ENCODE peak calls at places on chromosomes 13 and 19, in ten cellular contexts. One of them, this sample, is unnamed.
A peak's percentile ranks its signal among the peaks of the same experiment; 100 is the strongest.

GRCh38 chr19:7083076-7083956 is 13.8 kb downstream of the ZNF557 start:
- DNase-seq in CD8-positive, alpha-beta T cell: no peak
- DNase-seq in astrocyte: peak; percentile 37
- DNase-seq in sigmoid colon: no peak
- DNase-seq in neuronal stem cell: no peak
- DNase-seq in CD4-positive, alpha-beta memory T cell: no peak
- DNase-seq in small intestine: no peak
- DNase-seq in RWPE1: no peak
- DNase-seq in A673: no peak
- DNase-seq in naive thymus-derived CD4-positive, alpha-beta T cell: peak; percentile 20
- DNase-seq in this sample: no peak

GRCh38 chr19:48866692-48867091 is 1.7 kb downstream of the PLEKHA4 start:
- DNase-seq in CD8-positive, alpha-beta T cell: no peak
- DNase-seq in astrocyte: no peak
- DNase-seq in sigmoid colon: no peak
- DNase-seq in neuronal stem cell: no peak
- DNase-seq in CD4-positive, alpha-beta memory T cell: no peak
- DNase-seq in small intestine: no peak
- DNase-seq in RWPE1: no peak
- DNase-seq in A673: no peak
- DNase-seq in naive thymus-derived CD4-positive, alpha-beta T cell: no peak
- DNase-seq in this sample: no peak

GRCh38 chr13:82627183-82627582 is 1255.1 kb downstream of the SLITRK1 start:
- DNase-seq in CD8-positive, alpha-beta T cell: no peak
- DNase-seq in astrocyte: peak; percentile 67
- DNase-seq in sigmoid colon: no peak
- DNase-seq in neuronal stem cell: no peak
- DNase-seq in CD4-positive, alpha-beta memory T cell: no peak
- DNase-seq in small intestine: no peak
- DNase-seq in RWPE1: peak; percentile 1
- DNase-seq in A673: no peak
- DNase-seq in naive thymus-derived CD4-positive, alpha-beta T cell: no peak
- DNase-seq in this sample: peak; percentile 64

GRCh38 chr13:26300140-26300539 is 46.2 kb downstream of the CDK8 start:
- DNase-seq in CD8-positive, alpha-beta T cell: no peak
- DNase-seq in astrocyte: peak; percentile 86
- DNase-seq in sigmoid colon: no peak
- DNase-seq in neuronal stem cell: no peak
- DNase-seq in CD4-positive, alpha-beta memory T cell: no peak
- DNase-seq in small intestine: no peak
- DNase-seq in RWPE1: peak; percentile 12
- DNase-seq in A673: peak; percentile 13
- DNase-seq in naive thymus-derived CD4-positive, alpha-beta T cell: no peak
- DNase-seq in this sample: no peak

GRCh38 chr19:42269518-42270345 is 680 bp downstream of the CIC start:
- DNase-seq in CD8-positive, alpha-beta T cell: peak; percentile 19
- DNase-seq in astrocyte: no peak
- DNase-seq in sigmoid colon: peak; percentile 77
- DNase-seq in neuronal stem cell: no peak
- DNase-seq in CD4-positive, alpha-beta memory T cell: no peak
- DNase-seq in small intestine: no peak
- DNase-seq in RWPE1: no peak
- DNase-seq in A673: no peak
- DNase-seq in naive thymus-derived CD4-positive, alpha-beta T cell: no peak
- DNase-seq in this sample: no peak

GRCh38 chr19:50567052-50567841 is 988 bp downstream of the LRRC4B start:
- DNase-seq in CD8-positive, alpha-beta T cell: no peak
- DNase-seq in astrocyte: no peak
- DNase-seq in sigmoid colon: no peak
- DNase-seq in neuronal stem cell: peak; percentile 57
- DNase-seq in CD4-positive, alpha-beta memory T cell: no peak
- DNase-seq in small intestine: no peak
- DNase-seq in RWPE1: no peak
- DNase-seq in A673: peak; percentile 76
- DNase-seq in naive thymus-derived CD4-positive, alpha-beta T cell: no peak
- DNase-seq in this sample: no peak

GRCh38 chr19:45515081-45515624 is 7.9 kb downstream of the VASP start:
- DNase-seq in CD8-positive, alpha-beta T cell: no peak
- DNase-seq in astrocyte: no peak
- DNase-seq in sigmoid colon: no peak
- DNase-seq in neuronal stem cell: no peak
- DNase-seq in CD4-positive, alpha-beta memory T cell: no peak
- DNase-seq in small intestine: peak; percentile 59
- DNase-seq in RWPE1: no peak
- DNase-seq in A673: no peak
- DNase-seq in naive thymus-derived CD4-positive, alpha-beta T cell: no peak
- DNase-seq in this sample: no peak

GRCh38 chr13:18954254-18954653 is 227.4 kb downstream of the TUBA3C start:
- DNase-seq in CD8-positive, alpha-beta T cell: no peak
- DNase-seq in astrocyte: no peak
- DNase-seq in sigmoid colon: no peak
- DNase-seq in neuronal stem cell: no peak
- DNase-seq in CD4-positive, alpha-beta memory T cell: no peak
- DNase-seq in small intestine: no peak
- DNase-seq in RWPE1: no peak
- DNase-seq in A673: no peak
- DNase-seq in naive thymus-derived CD4-positive, alpha-beta T cell: no peak
- DNase-seq in this sample: no peak

GRCh38 chr19:37977992-37978391 is 71.0 kb downstream of the SIPA1L3 start:
- DNase-seq in CD8-positive, alpha-beta T cell: no peak
- DNase-seq in astrocyte: peak; percentile 98
- DNase-seq in sigmoid colon: no peak
- DNase-seq in neuronal stem cell: no peak
- DNase-seq in CD4-positive, alpha-beta memory T cell: no peak
- DNase-seq in small intestine: no peak
- DNase-seq in RWPE1: no peak
- DNase-seq in A673: no peak
- DNase-seq in naive thymus-derived CD4-positive, alpha-beta T cell: no peak
- DNase-seq in this sample: peak; percentile 33

GRCh38 chr19:29088761-29089160 is 124.2 kb downstream of the UQCRFS1 start:
- DNase-seq in CD8-positive, alpha-beta T cell: no peak
- DNase-seq in astrocyte: no peak
- DNase-seq in sigmoid colon: no peak
- DNase-seq in neuronal stem cell: no peak
- DNase-seq in CD4-positive, alpha-beta memory T cell: no peak
- DNase-seq in small intestine: no peak
- DNase-seq in RWPE1: no peak
- DNase-seq in A673: no peak
- DNase-seq in naive thymus-derived CD4-positive, alpha-beta T cell: no peak
- DNase-seq in this sample: no peak

GRCh38 chr19:2546128-2547032 is 70.5 kb downstream of the GADD45B start:
- DNase-seq in CD8-positive, alpha-beta T cell: no peak
- DNase-seq in astrocyte: peak; percentile 43
- DNase-seq in sigmoid colon: peak; percentile 91
- DNase-seq in neuronal stem cell: peak; percentile 67
- DNase-seq in CD4-positive, alpha-beta memory T cell: no peak
- DNase-seq in small intestine: peak; percentile 40
- DNase-seq in RWPE1: no peak
- DNase-seq in A673: no peak
- DNase-seq in naive thymus-derived CD4-positive, alpha-beta T cell: no peak
- DNase-seq in this sample: no peak

GRCh38 chr19:3366104-3366760 is at the start of gene NFIC:
- DNase-seq in CD8-positive, alpha-beta T cell: no peak
- DNase-seq in astrocyte: peak; percentile 74
- DNase-seq in sigmoid colon: peak; percentile 94
- DNase-seq in neuronal stem cell: no peak
- DNase-seq in CD4-positive, alpha-beta memory T cell: no peak
- DNase-seq in small intestine: peak; percentile 40
- DNase-seq in RWPE1: peak; percentile 88
- DNase-seq in A673: peak; percentile 89
- DNase-seq in naive thymus-derived CD4-positive, alpha-beta T cell: no peak
- DNase-seq in this sample: no peak

GRCh38 chr13:30864352-30865130 is 41.5 kb upstream of the MEDAG start:
- DNase-seq in CD8-positive, alpha-beta T cell: no peak
- DNase-seq in astrocyte: peak; percentile 99
- DNase-seq in sigmoid colon: no peak
- DNase-seq in neuronal stem cell: no peak
- DNase-seq in CD4-positive, alpha-beta memory T cell: no peak
- DNase-seq in small intestine: no peak
- DNase-seq in RWPE1: no peak
- DNase-seq in A673: no peak
- DNase-seq in naive thymus-derived CD4-positive, alpha-beta T cell: no peak
- DNase-seq in this sample: no peak

GRCh38 chr13:107461751-107462150 is 753.6 kb downstream of the LIG4 start:
- DNase-seq in CD8-positive, alpha-beta T cell: no peak
- DNase-seq in astrocyte: peak; percentile 59
- DNase-seq in sigmoid colon: no peak
- DNase-seq in neuronal stem cell: no peak
- DNase-seq in CD4-positive, alpha-beta memory T cell: no peak
- DNase-seq in small intestine: no peak
- DNase-seq in RWPE1: no peak
- DNase-seq in A673: no peak
- DNase-seq in naive thymus-derived CD4-positive, alpha-beta T cell: no peak
- DNase-seq in this sample: no peak

GRCh38 chr19:12617646-12618045 is 6.9 kb downstream of the ZNF791 start:
- DNase-seq in CD8-positive, alpha-beta T cell: no peak
- DNase-seq in astrocyte: no peak
- DNase-seq in sigmoid colon: no peak
- DNase-seq in neuronal stem cell: no peak
- DNase-seq in CD4-positive, alpha-beta memory T cell: no peak
- DNase-seq in small intestine: no peak
- DNase-seq in RWPE1: no peak
- DNase-seq in A673: no peak
- DNase-seq in naive thymus-derived CD4-positive, alpha-beta T cell: no peak
- DNase-seq in this sample: no peak

GRCh38 chr19:7603919-7604318 is 8.3 kb downstream of the CAMSAP3 start:
- DNase-seq in CD8-positive, alpha-beta T cell: no peak
- DNase-seq in astrocyte: no peak
- DNase-seq in sigmoid colon: no peak
- DNase-seq in neuronal stem cell: no peak
- DNase-seq in CD4-positive, alpha-beta memory T cell: no peak
- DNase-seq in small intestine: no peak
- DNase-seq in RWPE1: no peak
- DNase-seq in A673: no peak
- DNase-seq in naive thymus-derived CD4-positive, alpha-beta T cell: no peak
- DNase-seq in this sample: no peak

GRCh38 chr19:917323-918151 is at the start of gene KISS1R:
- DNase-seq in CD8-positive, alpha-beta T cell: peak; percentile 18
- DNase-seq in astrocyte: no peak
- DNase-seq in sigmoid colon: no peak
- DNase-seq in neuronal stem cell: peak; percentile 77
- DNase-seq in CD4-positive, alpha-beta memory T cell: peak; percentile 50
- DNase-seq in small intestine: no peak
- DNase-seq in RWPE1: no peak
- DNase-seq in A673: peak; percentile 50
- DNase-seq in naive thymus-derived CD4-positive, alpha-beta T cell: no peak
- DNase-seq in this sample: no peak

GRCh38 chr13:53127378-53127777 is 98.8 kb downstream of the OLFM4 start:
- DNase-seq in CD8-positive, alpha-beta T cell: no peak
- DNase-seq in astrocyte: no peak
- DNase-seq in sigmoid colon: no peak
- DNase-seq in neuronal stem cell: no peak
- DNase-seq in CD4-positive, alpha-beta memory T cell: no peak
- DNase-seq in small intestine: no peak
- DNase-seq in RWPE1: no peak
- DNase-seq in A673: no peak
- DNase-seq in naive thymus-derived CD4-positive, alpha-beta T cell: no peak
- DNase-seq in this sample: no peak

GRCh38 chr13:23460921-23461320 is 27.4 kb upstream of the SACS start:
- DNase-seq in CD8-positive, alpha-beta T cell: no peak
- DNase-seq in astrocyte: no peak
- DNase-seq in sigmoid colon: no peak
- DNase-seq in neuronal stem cell: no peak
- DNase-seq in CD4-positive, alpha-beta memory T cell: no peak
- DNase-seq in small intestine: no peak
- DNase-seq in RWPE1: no peak
- DNase-seq in A673: no peak
- DNase-seq in naive thymus-derived CD4-positive, alpha-beta T cell: no peak
- DNase-seq in this sample: no peak

GRCh38 chr19:14795078-14795721 is 16.8 kb upstream of the ADGRE2 start:
- DNase-seq in CD8-positive, alpha-beta T cell: no peak
- DNase-seq in astrocyte: no peak
- DNase-seq in sigmoid colon: no peak
- DNase-seq in neuronal stem cell: no peak
- DNase-seq in CD4-positive, alpha-beta memory T cell: no peak
- DNase-seq in small intestine: no peak
- DNase-seq in RWPE1: no peak
- DNase-seq in A673: peak; percentile 69
- DNase-seq in naive thymus-derived CD4-positive, alpha-beta T cell: no peak
- DNase-seq in this sample: no peak
- H3K27ac ChIP-seq in CD8-positive, alpha-beta T cell: no peak overlapping the region
- H3K27ac ChIP-seq in astrocyte: no peak overlapping the region
- H3K27ac ChIP-seq in sigmoid colon: no peak overlapping the region
- H3K27ac ChIP-seq in neuronal stem cell: no peak overlapping the region
- H3K27ac ChIP-seq in CD4-positive, alpha-beta memory T cell: no peak overlapping the region
- H3K27ac ChIP-seq in small intestine: no peak overlapping the region
- H3K27ac ChIP-seq in RWPE1: no peak overlapping the region
- H3K27ac ChIP-seq in A673: no peak overlapping the region
- H3K27ac ChIP-seq in naive thymus-derived CD4-positive, alpha-beta T cell: no peak overlapping the region
- H3K27ac ChIP-seq in this sample: no peak overlapping the region

GRCh38 chr19:17200408-17201079 is 14.6 kb upstream of the USE1 start:
- DNase-seq in CD8-positive, alpha-beta T cell: no peak
- DNase-seq in astrocyte: no peak
- DNase-seq in sigmoid colon: no peak
- DNase-seq in neuronal stem cell: no peak
- DNase-seq in CD4-positive, alpha-beta memory T cell: no peak
- DNase-seq in small intestine: no peak
- DNase-seq in RWPE1: no peak
- DNase-seq in A673: no peak
- DNase-seq in naive thymus-derived CD4-positive, alpha-beta T cell: no peak
- DNase-seq in this sample: no peak
- H3K27ac ChIP-seq in CD8-positive, alpha-beta T cell: no peak overlapping the region
- H3K27ac ChIP-seq in astrocyte: no peak overlapping the region
- H3K27ac ChIP-seq in sigmoid colon: no peak overlapping the region
- H3K27ac ChIP-seq in neuronal stem cell: no peak overlapping the region
- H3K27ac ChIP-seq in CD4-positive, alpha-beta memory T cell: no peak overlapping the region
- H3K27ac ChIP-seq in small intestine: no peak overlapping the region
- H3K27ac ChIP-seq in RWPE1: peak overlapping the region; percentile 18
- H3K27ac ChIP-seq in A673: no peak overlapping the region
- H3K27ac ChIP-seq in naive thymus-derived CD4-positive, alpha-beta T cell: no peak overlapping the region
- H3K27ac ChIP-seq in this sample: no peak overlapping the region

GRCh38 chr19:15252398-15253018 is 20.3 kb upstream of the EPHX3 start:
- DNase-seq in CD8-positive, alpha-beta T cell: no peak
- DNase-seq in astrocyte: peak; percentile 23
- DNase-seq in sigmoid colon: no peak
- DNase-seq in neuronal stem cell: no peak
- DNase-seq in CD4-positive, alpha-beta memory T cell: no peak
- DNase-seq in small intestine: no peak
- DNase-seq in RWPE1: no peak
- DNase-seq in A673: peak; percentile 53
- DNase-seq in naive thymus-derived CD4-positive, alpha-beta T cell: no peak
- DNase-seq in this sample: no peak
- H3K27ac ChIP-seq in CD8-positive, alpha-beta T cell: no peak overlapping the region
- H3K27ac ChIP-seq in astrocyte: peak overlapping the region; percentile 99
- H3K27ac ChIP-seq in sigmoid colon: peak overlapping the region; percentile 81
- H3K27ac ChIP-seq in neuronal stem cell: peak overlapping the region; percentile 24
- H3K27ac ChIP-seq in CD4-positive, alpha-beta memory T cell: no peak overlapping the region
- H3K27ac ChIP-seq in small intestine: peak overlapping the region; percentile 56
- H3K27ac ChIP-seq in RWPE1: peak overlapping the region; percentile 97
- H3K27ac ChIP-seq in A673: peak overlapping the region; percentile 65
- H3K27ac ChIP-seq in naive thymus-derived CD4-positive, alpha-beta T cell: no peak overlapping the region
- H3K27ac ChIP-seq in this sample: no peak overlapping the region

DNA sequence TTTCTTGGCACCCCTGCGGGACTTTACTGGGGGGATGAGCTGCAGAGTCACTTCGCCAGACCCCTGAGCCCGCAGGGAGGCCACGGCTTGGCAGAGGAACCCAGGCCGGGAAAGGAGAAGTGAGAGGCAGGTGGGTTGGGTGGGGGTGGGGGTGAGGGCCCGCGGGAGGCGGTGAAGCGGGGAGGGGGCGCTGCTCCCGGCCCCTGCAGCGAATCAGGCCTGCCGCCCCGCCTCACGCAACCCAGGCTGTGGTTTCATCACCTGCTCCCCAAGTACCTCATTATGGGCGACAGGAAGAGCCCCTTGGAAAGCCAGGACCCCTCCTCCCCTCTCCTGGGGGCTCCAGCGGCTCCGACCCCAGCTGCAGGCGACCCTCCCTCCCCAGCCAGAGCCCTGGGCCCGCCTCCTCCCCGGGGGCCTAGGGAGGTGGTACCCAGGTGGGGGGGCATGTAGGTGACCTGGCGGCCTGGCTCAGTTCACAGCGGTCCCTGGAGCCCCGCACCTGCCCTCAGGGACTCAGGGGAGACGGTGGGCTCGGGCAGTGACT is 9.5 kb downstream of the MEF2B start:
- DNase-seq in CD8-positive, alpha-beta T cell: no peak
- DNase-seq in astrocyte: no peak
- DNase-seq in sigmoid colon: no peak
- DNase-seq in neuronal stem cell: no peak
- DNase-seq in CD4-positive, alpha-beta memory T cell: no peak
- DNase-seq in small intestine: no peak
- DNase-seq in RWPE1: no peak
- DNase-seq in A673: no peak
- DNase-seq in naive thymus-derived CD4-positive, alpha-beta T cell: no peak
- DNase-seq in this sample: no peak
- H3K27ac ChIP-seq in CD8-positive, alpha-beta T cell: no peak overlapping the region
- H3K27ac ChIP-seq in astrocyte: no peak overlapping the region
- H3K27ac ChIP-seq in sigmoid colon: no peak overlapping the region
- H3K27ac ChIP-seq in neuronal stem cell: no peak overlapping the region
- H3K27ac ChIP-seq in CD4-positive, alpha-beta memory T cell: no peak overlapping the region
- H3K27ac ChIP-seq in small intestine: peak overlapping the region; percentile 28
- H3K27ac ChIP-seq in RWPE1: no peak overlapping the region
- H3K27ac ChIP-seq in A673: no peak overlapping the region
- H3K27ac ChIP-seq in naive thymus-derived CD4-positive, alpha-beta T cell: no peak overlapping the region
- H3K27ac ChIP-seq in this sample: no peak overlapping the region

This sample was measured in epithelial cell of prostate.